ENCODE peak calls at places on chromosomes 6 and 20, in seven cellular contexts. U is GM23248, X is mammary epithelial cell, O is fibroblast of lung, T is PC-9, R is neural progenitor cell, H is H1. W is an unnamed sample.
A peak's percentile ranks its signal among the peaks of the same experiment; 100 is the strongest.

GRCh38 chr20:62602550-62602949 is 39.8 kb upstream of the SLCO4A1 start:
- DNase-seq in T (no peak), X (peak; percentile 14), O (no peak), R (no peak), U (no peak), H (no peak), W (peak; percentile 78)

GRCh38 chr6:128127650-128128049 is 226.8 kb upstream of the THEMIS start:
- DNase-seq in R (no peak), H (no peak), T (no peak), X (no peak), U (no peak), O (no peak), W (no peak)

GRCh38 chr6:20403766-20404640 is 2.3 kb downstream of the E2F3 start:
- DNase-seq in X (peak; percentile 65), U (peak; percentile 82), T (peak; percentile 51), H (no peak), R (peak; percentile 73), O (peak; percentile 65), W (peak; percentile 64)

GRCh38 chr6:1202201-1202600 is 109.7 kb upstream of the FOXQ1 start:
- DNase-seq in H (no peak), T (no peak), U (no peak), R (no peak), O (no peak), X (no peak), W (no peak)

GRCh38 chr6:56445818-56446217 is 196.9 kb downstream of the DST start:
- DNase-seq in U (no peak), R (no peak), O (no peak), T (no peak), X (no peak), H (no peak), W (no peak)

GRCh38 chr6:123226398-123226797 is 230.4 kb downstream of the CLVS2 start:
- DNase-seq in R (peak; percentile 2), X (no peak), T (no peak), H (no peak), O (no peak), U (no peak), W (no peak)

GRCh38 chr6:111590209-111590955 is 15.3 kb downstream of the TRAF3IP2 start:
- DNase-seq in X (no peak), O (no peak), H (no peak), U (peak; percentile 71), T (peak; percentile 59), R (no peak), W (peak; percentile 43)

GRCh38 chr20:42700423-42700822 is 489.3 kb downstream of the PTPRT start:
- DNase-seq in T (no peak), R (no peak), X (no peak), H (no peak), O (no peak), U (no peak), W (no peak)

GRCh38 chr6:33798343-33798848 is 5.4 kb downstream of the MLN start:
- DNase-seq in U (no peak), X (no peak), T (no peak), H (no peak), O (no peak), R (no peak), W (no peak)

GRCh38 chr6:56637640-56638039 is 5.0 kb downstream of the DST start:
- DNase-seq in H (no peak), R (peak; percentile 65), U (peak; percentile 79), T (peak; percentile 44), O (peak; percentile 75), X (peak; percentile 46), W (peak; percentile 87)

GRCh38 chr6:12845224-12846004 is 128.8 kb downstream of the PHACTR1 start:
- DNase-seq in H (no peak), R (no peak), U (no peak), O (no peak), X (no peak), T (no peak), W (no peak)

GRCh38 chr6:132490024-132490423 is 22.9 kb downstream of the STX7 start:
- DNase-seq in O (no peak), H (no peak), R (no peak), X (no peak), T (no peak), U (peak; percentile 90), W (no peak)

GRCh38 chr20:1671891-1672669 is 14.5 kb upstream of the SIRPG start:
- DNase-seq in R (no peak), U (no peak), T (no peak), H (no peak), X (no peak), O (no peak), W (no peak)

DNA sequence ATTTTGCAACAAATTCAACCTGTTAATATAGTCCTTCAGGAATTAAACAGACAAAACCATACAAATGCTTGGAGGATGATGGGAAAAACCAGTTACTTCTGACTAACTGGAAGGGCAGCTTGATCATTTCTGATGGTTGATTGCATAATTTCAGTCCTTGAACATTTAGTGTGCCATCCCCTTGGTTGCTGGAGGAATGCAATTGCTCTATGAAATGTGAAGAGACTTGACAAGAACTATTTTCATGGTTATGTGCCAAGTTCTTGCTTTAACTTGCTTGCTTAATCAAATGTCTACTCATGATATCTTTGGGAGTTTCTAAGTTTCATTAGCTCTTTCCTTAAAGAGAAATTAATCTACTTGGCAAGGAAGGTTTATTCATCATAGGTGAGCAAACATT is 45.2 kb downstream of the ANKEF1 start:
- DNase-seq in U (peak; percentile 85), X (peak; percentile 96), O (peak; percentile 87), T (peak; percentile 93), R (no peak), H (no peak), W (peak; percentile 58)
- H3K4me3 ChIP-seq in U (no peak overlapping the region), X (no peak overlapping the region), O (no peak overlapping the region), T (no peak overlapping the region), R (no peak overlapping the region), H (no peak overlapping the region), W (no peak overlapping the region)

DNA sequence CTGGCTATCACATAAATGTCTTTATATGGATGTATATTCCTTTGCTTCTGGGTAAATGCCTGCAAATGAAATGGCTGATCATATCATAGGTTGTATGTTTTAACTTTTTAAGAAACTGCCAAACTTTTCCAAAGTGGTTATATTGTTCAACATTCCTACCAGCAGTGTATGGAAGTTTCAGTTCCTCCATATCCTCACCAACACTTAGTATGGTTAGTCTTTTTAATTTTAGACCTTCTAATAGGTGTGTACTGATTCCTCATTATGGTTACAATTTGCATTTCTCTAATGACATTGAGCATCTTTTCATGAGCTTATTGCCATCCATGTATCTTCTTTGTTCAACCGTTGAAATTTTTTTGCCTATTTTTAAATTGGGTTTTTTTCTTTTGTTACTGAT is 155.4 kb downstream of the ZFAND3 start:
- DNase-seq in O (no peak), H (no peak), T (no peak), R (no peak), X (no peak), U (no peak), W (no peak)
- H4K20me1 ChIP-seq in O (no peaks in the 10 kb centered on the region), H (no peaks in the 10 kb centered on the region), T (peaks cover 25% of the 10 kb centered on the region), R (peaks cover 12% of the 10 kb centered on the region), X (no peaks in the 10 kb centered on the region), U (peaks cover 7% of the 10 kb centered on the region), W (peaks cover 4% of the 10 kb centered on the region)

DNA sequence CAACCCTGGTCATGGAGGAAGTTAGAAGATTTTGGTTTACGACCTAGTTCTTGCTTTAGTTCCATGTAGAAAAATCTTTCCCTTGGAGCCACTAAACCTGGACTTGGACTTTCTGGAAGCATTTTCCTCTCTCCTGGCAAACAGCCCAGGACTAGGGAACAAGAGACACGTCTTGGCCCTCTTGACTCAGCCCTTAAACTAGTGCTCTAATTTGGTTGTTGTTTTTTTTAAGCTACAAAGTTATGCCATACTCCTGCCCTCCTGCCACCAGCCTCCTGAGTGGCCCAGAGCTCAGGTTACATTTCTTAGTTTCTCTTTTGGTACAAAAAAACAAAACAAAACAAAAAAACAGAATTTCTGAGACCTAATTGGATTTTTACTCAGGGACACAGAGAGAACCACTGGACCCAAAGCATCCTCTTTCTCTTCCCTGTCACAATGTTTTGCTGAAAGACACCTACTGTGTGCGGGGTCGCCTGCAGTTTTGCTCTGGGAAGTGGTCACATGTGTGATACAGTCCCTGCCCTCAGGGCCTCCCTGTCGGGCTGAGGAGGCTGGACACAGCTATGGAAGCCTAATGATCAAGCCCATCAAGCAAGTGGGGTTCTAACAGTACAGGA is 32.3 kb upstream of the SCUBE3 start:
- DNase-seq in H (no peak), R (no peak), T (peak; percentile 66), U (peak; percentile 81), O (peak; percentile 65), X (no peak), W (peak; percentile 61)
- H3K4me2 ChIP-seq in H (no peak overlapping the region), R (no peak overlapping the region), T (peak overlapping the region; percentile 81), U (peak overlapping the region; percentile 60), O (no peak overlapping the region), X (peak overlapping the region; percentile 59), W (peak overlapping the region; percentile 59)

GRCh38 chr6:149324428-149324827 is 6.9 kb downstream of the TAB2 start:
- DNase-seq in R (no peak), H (no peak), U (peak; percentile 42), X (no peak), T (no peak), O (no peak), W (no peak)
- H3K4me3 ChIP-seq in R (no peak overlapping the region), H (no peak overlapping the region), U (no peak overlapping the region), X (no peak overlapping the region), T (no peak overlapping the region), O (no peak overlapping the region), W (no peak overlapping the region)

DNA sequence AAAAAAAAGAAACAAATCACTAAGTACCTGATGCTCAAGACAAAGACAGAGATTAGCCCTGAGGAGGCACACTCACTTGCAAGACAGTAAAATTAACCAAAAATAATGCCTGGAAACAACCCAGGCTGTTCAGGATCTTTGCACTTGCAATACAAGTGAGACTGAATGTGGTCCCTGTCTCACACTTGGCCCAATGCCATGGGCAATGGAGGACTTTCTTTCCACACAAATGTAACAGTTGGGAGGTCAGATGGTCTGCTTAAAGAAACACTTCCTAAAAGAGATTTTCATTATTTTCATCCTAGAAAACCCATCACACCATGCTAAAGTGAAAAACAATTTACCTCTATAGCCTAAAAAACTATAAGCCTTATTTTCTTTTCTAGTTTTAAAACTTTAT is 16.2 kb downstream of the STAU1 start:
- DNase-seq in H (no peak), U (no peak), R (no peak), X (no peak), O (no peak), T (no peak), W (no peak)
- H4K20me1 ChIP-seq in H (peaks cover 2% of the 10 kb centered on the region), U (peaks cover 13% of the 10 kb centered on the region), R (peaks cover 58% of the 10 kb centered on the region), X (no peaks in the 10 kb centered on the region), O (no peaks in the 10 kb centered on the region), T (peaks cover 49% of the 10 kb centered on the region), W (peaks cover 8% of the 10 kb centered on the region)